ENCODE peak calls at places on chromosomes 2 and 18, in nine cellular contexts. P is nephron progenitor cell; U is heart left ventricle; Z is kidney epithelial cell; Y is AG04449; M is neural crest cell; G is GM13977; J is activated CD8-positive, alpha-beta T cell treated with anti-CD3 and anti-CD28 coated beads for 36 hours; W is heart right ventricle. B is an unnamed sample.
A peak's percentile ranks its signal among the peaks of the same experiment; 100 is the strongest.

GRCh38 chr2:215904101-215904500 is 109.2 kb downstream of the MREG start:
- DNase-seq in P (no peak), Z (peak; percentile 86), G (no peak), Y (no peak), W (no peak), J (no peak), M (no peak), U (no peak), B (no peak)

GRCh38 chr2:11872247-11872947 is 126.0 kb downstream of the LPIN1 start:
- DNase-seq in P (no peak), G (no peak), J (no peak), Z (no peak), U (no peak), M (no peak), Y (no peak), W (no peak), B (no peak)

GRCh38 chr2:11123856-11124759 is 31.2 kb upstream of the SLC66A3 start:
- DNase-seq in P (peak; percentile 86), Y (no peak), Z (no peak), W (no peak), G (peak; percentile 78), U (peak; percentile 47), J (peak; percentile 83), M (peak; percentile 83), B (peak; percentile 75)

GRCh38 chr2:120871016-120871635 is 135.5 kb downstream of the GLI2 start:
- DNase-seq in M (no peak), P (no peak), W (no peak), Y (no peak), U (no peak), G (no peak), J (no peak), Z (no peak), B (no peak)

GRCh38 chr2:64982932-64983331 is 6.3 kb upstream of the SLC1A4 start:
- DNase-seq in G (no peak), M (no peak), Z (no peak), W (no peak), J (no peak), P (no peak), Y (no peak), U (no peak), B (no peak)

GRCh38 chr2:54497738-54498680 is 41.9 kb downstream of the SPTBN1 start:
- DNase-seq in Z (no peak), M (no peak), G (no peak), J (no peak), Y (no peak), U (peak; percentile 50), W (peak; percentile 44), P (no peak), B (no peak)

GRCh38 chr18:765764-766549 is 46.1 kb downstream of the YES1 start:
- DNase-seq in U (no peak), J (no peak), Z (no peak), M (no peak), Y (no peak), W (no peak), G (no peak), P (no peak), B (no peak)

GRCh38 chr2:143468341-143468888 is 339.2 kb downstream of the ARHGAP15 start:
- DNase-seq in U (no peak), J (no peak), Y (no peak), M (no peak), P (no peak), Z (no peak), W (no peak), G (peak; percentile 26), B (no peak)

GRCh38 chr2:88545118-88545517 is 82.1 kb downstream of the EIF2AK3 start:
- DNase-seq in W (no peak), G (peak; percentile 43), Y (no peak), P (no peak), U (no peak), M (no peak), Z (no peak), J (no peak), B (no peak)

GRCh38 chr2:195573314-195573713 is 83.7 kb upstream of the SLC39A10 start:
- DNase-seq in M (no peak), Y (no peak), Z (no peak), W (no peak), J (no peak), G (no peak), P (no peak), U (no peak), B (no peak)

GRCh38 chr2:15797231-15797945 is 143.0 kb upstream of the MYCN start:
- DNase-seq in U (no peak), G (no peak), J (peak; percentile 5), Y (no peak), M (no peak), W (no peak), Z (no peak), P (no peak), B (no peak)

GRCh38 chr2:10548626-10549025 is 100.5 kb upstream of the ODC1 start:
- DNase-seq in M (no peak), G (no peak), J (no peak), W (peak; percentile 8), Y (no peak), P (peak; percentile 23), U (no peak), Z (no peak), B (no peak)

GRCh38 chr2:216904554-216904953 is 44.7 kb upstream of the TNP1 start:
- DNase-seq in Y (no peak), Z (no peak), P (no peak), J (no peak), U (no peak), W (no peak), M (no peak), G (no peak), B (no peak)
- TF ChIP-seq CTCF in Y (no peak), Z (no peak), P (no peak), J (no peak), U (no peak), W (no peak), M (no peak), G (no peak), B (no peak)

DNA sequence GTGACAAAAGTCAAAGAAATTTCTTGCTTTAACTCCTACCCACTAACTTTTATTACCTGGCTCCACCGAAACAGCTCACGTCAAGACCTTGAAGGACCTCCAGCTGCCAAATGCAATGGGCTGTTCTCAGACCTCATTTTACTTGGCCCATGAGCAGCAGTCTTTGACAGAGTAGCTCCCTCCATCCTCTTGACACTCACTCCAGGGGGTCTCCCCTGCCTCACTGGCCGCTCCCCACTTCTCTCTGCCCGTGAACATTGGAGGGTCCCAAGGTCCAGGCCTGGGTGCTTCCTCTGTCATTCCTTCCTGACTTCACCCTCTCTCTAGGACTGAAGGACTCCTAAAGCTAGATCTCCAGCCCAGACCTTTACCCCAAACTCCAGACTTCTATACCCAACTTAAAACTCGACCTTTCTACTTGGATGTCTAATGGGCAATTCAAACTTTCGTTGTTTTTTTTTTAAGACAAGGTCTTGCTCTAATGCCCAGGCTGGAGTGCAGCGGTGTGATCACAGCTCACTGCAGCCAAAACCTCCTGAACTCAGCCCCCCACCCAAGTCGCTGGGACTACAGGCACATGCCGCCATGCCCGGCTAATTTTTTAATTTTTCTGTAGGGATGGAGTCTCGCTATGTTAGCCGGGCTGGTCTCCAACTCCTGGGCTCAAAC is 92.9 kb upstream of the ST3GAL5 start:
- DNase-seq in Z (no peak), J (no peak), U (no peak), G (no peak), P (no peak), M (no peak), W (no peak), Y (no peak), B (peak; percentile 0)
- TF ChIP-seq CTCF in Z (no peak), J (no peak), U (no peak), G (no peak), P (no peak), M (no peak), W (no peak), Y (no peak), B (no peak)

DNA sequence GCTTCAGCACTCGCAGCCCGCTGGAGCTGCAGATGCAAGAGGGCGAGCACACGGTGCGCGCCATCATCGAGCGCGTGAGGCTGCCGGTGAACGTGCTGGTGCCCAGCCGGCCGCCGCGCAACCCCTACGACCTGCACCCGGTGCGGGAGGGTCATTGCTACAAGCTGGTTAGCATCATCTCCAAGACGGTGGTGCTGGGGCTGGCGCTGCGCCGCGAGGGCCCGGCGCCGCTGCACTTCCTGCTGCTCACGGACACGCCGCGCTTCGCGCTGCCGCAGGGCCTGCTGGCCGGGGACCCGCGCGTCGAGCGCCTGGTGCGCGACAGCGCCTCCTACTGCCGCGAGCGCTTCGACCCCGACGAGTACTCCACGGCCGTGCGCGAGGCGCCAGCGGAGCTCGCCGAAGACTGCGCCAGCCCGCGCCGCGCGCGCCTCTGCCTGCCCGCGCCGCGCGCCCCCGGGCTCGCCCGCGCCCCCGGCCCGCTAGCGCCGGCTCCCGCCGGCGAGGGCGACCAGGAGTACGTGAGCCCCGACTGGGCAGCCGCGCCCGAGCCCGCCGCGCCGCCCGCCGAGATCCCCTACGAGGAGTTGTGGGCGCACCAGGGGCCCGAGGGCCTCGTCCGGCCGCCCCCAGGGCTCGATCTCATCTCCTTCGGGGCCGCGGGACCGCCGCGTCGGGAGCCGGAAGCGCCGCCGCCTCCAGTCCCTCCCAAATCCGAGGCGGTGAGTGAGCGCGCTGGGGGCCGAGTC is 11.8 kb downstream of the GAREM2 start:
- DNase-seq in Z (peak; percentile 41), M (peak; percentile 80), G (peak; percentile 95), J (peak; percentile 85), U (peak; percentile 90), W (peak; percentile 81), P (peak; percentile 92), Y (peak; percentile 7), B (peak; percentile 73)
- TF ChIP-seq CTCF in Z (peak; percentile 21), M (peak; percentile 64), G (peak; percentile 90), J (peak; percentile 59), U (peak; percentile 43), W (peak; percentile 75), P (peak; percentile 32), Y (peak; percentile 78), B (peak; percentile 69)

GRCh38 chr2:176821350-176821749 is 391.2 kb upstream of the HNRNPA3 start:
- DNase-seq in P (no peak), J (no peak), W (no peak), G (no peak), M (no peak), Z (no peak), U (no peak), Y (no peak), B (no peak)
- TF ChIP-seq CTCF in P (no peak), J (no peak), W (no peak), G (no peak), M (no peak), Z (peak; percentile 5), U (no peak), Y (no peak), B (no peak)

DNA sequence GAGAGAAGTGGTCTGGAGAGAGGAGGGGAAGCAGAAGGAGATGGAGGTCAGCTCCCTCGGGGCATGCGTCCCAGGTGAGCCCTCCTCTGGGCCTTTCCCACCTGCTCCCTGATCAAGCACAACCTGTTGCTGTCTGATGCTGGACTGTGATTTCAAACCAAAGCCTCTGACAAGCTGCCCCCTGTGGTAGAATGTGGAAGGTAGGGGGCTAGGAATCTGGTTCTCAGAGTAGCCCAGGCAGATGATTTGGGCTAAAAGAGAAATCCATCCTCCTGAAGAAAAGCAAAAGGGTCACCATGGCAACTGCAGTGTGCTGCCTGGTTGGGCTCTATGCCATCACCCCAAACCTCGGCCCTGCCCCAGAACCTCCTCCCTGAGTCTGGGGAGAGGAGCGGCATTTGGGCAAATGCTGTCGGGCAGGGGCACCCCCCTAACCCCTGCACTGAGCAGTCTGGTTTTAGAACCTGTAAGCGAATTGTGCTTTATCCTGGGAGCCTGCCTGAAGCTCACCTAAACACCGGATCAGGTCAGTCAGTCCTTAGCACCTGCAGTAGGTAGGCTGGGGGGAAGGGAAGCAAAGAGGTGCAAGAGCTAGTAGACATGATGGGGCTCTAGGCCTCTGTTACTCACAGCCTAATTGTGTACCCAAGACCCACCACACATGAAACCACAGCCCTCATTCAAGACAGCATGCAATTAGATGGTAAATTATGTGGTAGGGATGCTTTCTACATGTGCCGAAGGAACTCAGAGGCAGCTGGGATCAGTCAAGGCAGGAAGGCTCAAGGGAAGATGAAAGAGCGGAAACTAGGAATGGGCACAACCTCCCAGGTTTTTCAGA is 83.6 kb downstream of the DNMT3A start:
- DNase-seq in U (no peak), P (no peak), G (no peak), J (no peak), W (no peak), M (no peak), Z (no peak), Y (no peak), B (no peak)
- TF ChIP-seq CTCF in U (no peak), P (no peak), G (no peak), J (no peak), W (no peak), M (no peak), Z (no peak), Y (no peak), B (peak; percentile 17)